ENCODE peak calls at places on chromosomes 4 and X, in four cellular contexts. L is choroid plexus epithelial cell, V is GM20000, U is Peyer's patch. X is an unnamed sample.

GRCh38 chrX:119636419-119636818 is 30.2 kb upstream of the NKRF start:
- DNase-seq in L (no peak), V (no peak), U (peak), X (no peak)

GRCh38 chr4:30716671-30717207 is 3.4 kb upstream of the PCDH7 start:
- DNase-seq in L (peak), V (no peak), U (no peak), X (no peak)

GRCh38 chr4:124641715-124642380 is 70.7 kb downstream of the ANKRD50 start:
- DNase-seq in L (peak), V (no peak), U (no peak), X (no peak)

GRCh38 chr4:121070696-121071639 is 1.4 kb downstream of the NDNF start:
- DNase-seq in L (peak), V (peak), U (peak), X (no peak)

GRCh38 chr4:55993994-55994657 is 45.4 kb downstream of the CEP135 start:
- DNase-seq in L (no peak), V (peak), U (no peak), X (no peak)

GRCh38 chr4:54586343-54586953 is 71.3 kb upstream of the KIT start:
- DNase-seq in L (peak), V (no peak), U (peak), X (no peak)

GRCh38 chr4:72977936-72978485 is 91.5 kb downstream of the COX18 start:
- DNase-seq in L (no peak), V (no peak), U (no peak), X (no peak)

GRCh38 chr4:31984872-31985271 is 1264.7 kb downstream of the PCDH7 start:
- DNase-seq in L (peak), V (no peak), U (no peak), X (no peak)

GRCh38 chrX:23742693-23743622 is at the start of gene ACOT9:
- DNase-seq in L (peak), V (peak), U (peak), X (peak)

DNA sequence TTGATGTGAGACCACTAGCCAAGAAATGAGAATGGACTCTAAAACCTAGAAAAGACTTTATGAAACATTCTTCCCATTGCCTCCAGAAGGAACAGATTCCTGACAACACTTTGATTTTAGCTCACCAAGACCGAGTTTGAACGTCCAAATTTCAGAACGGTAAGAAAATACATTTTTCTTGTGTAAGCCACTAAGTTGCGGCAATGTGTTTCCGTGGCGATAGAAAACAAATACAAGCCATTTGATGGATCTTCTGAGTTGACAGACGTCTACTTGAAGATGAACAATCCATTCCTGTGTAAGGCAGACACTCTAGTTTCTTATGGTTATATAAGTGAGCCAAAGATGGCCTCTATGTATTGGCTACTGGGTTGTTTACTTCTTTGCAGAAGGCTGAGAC is 52.5 kb downstream of the HS3ST1 start:
- DNase-seq in L (no peak), V (no peak), U (no peak), X (no peak)
- TF ChIP-seq CTCF in L (no peak), V (no peak), U (no peak), X (no peak)

GRCh38 chrX:154305481-154306205 is 10.0 kb downstream of the TKTL1 start:
- DNase-seq in L (no peak), V (no peak), U (no peak), X (no peak)

GRCh38 chrX:154309041-154309775 is 13.6 kb downstream of the TKTL1 start:
- DNase-seq in L (no peak), V (no peak), U (no peak), X (no peak)

GRCh38 chrX:154308108-154308946 is 12.7 kb downstream of the TKTL1 start:
- DNase-seq in L (peak), V (peak), U (peak), X (peak)

GRCh38 chrX:154304901-154305300 is 9.3 kb downstream of the TKTL1 start:
- DNase-seq in L (no peak), V (no peak), U (no peak), X (no peak)

GRCh38 chrX:154307207-154307606 is 11.6 kb downstream of the TKTL1 start:
- DNase-seq in L (no peak), V (no peak), U (no peak), X (no peak)
- TF ChIP-seq CTCF in L (no peak), V (no peak), U (no peak), X (no peak)

DNA sequence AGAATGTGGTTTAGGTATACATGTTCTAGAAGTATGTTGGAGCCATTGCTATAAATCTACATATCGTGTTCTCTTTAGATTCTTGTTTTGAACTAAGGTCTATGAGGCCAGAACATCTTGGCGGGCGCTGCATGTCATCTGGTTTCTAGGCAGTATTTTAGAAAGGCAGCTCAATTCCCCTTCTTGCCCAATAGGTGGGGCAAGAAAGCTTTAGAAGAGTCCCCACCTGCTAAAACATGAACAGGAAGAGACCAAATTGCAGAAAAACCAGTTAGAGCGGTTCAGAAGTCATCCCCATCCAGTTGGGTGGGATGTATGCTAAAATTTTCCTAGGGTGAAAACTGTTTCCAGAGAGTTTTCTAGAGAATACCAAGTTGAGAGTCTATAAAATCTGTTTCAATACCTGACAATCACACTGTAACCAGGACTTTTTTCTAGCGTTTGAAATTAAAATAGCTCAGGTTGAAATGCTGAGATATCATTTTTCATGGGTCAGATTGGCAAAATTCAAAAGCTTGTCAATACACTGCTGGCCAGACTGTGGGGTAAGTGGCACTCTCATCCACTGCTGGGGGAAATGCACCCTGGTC is 17.5 kb upstream of the SH3KBP1 start:
- DNase-seq in L (peak), V (peak), U (peak), X (no peak)
- TF ChIP-seq CTCF in L (peak), V (peak), U (peak), X (peak)

GRCh38 chrX:55135171-55135570 is 46.4 kb downstream of the PAGE2 start:
- DNase-seq in L (peak), V (no peak), U (peak), X (peak)
- TF ChIP-seq CTCF in L (peak), V (no peak), U (peak), X (peak)

DNA sequence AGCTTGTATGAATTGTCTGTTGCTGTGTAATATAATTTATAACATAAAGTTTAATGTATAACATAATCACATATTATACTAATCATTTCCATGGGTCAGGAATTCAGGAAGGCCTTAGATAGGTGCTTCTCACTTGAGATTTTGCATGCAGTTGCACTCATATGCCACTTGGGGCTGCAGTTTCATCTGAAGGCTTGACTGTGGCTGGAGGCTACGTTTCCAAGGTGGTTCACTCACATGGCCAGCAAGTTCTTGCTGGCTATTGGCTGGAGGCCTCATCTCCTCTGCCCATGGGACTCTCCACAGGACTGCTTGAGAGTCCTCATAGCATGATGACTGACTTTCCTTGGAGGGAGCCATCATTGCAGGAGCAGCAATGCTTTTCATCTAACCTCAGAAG is 53.4 kb upstream of the STX18 start:
- DNase-seq in L (no peak), V (no peak), U (no peak), X (no peak)
- TF ChIP-seq CTCF in L (peak), V (no peak), U (no peak), X (no peak)

DNA sequence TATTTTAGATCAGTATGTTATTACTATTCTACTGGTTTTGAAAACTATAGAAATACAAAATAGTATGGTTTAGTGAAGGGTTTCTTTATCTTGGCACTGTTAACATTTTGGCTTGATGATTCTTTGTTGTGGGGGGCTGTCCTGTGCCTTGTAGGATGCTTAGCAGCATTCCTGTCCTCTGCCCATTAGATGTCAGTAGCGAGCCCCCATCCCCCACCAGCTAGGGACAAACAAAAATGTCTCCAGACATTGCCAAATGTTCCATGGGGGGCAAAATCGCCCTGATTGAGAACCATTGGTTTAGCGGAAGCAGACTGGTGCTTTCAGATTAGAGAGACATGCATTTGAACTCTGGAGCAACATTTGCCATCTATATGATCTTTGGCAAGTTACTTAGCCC is 23.3 kb downstream of the SPARCL1 start:
- DNase-seq in L (no peak), V (no peak), U (no peak), X (no peak)
- TF ChIP-seq CTCF in L (peak), V (peak), U (no peak), X (no peak)

GRCh38 chr4:44210750-44211149 is 237.9 kb downstream of the KCTD8 start:
- DNase-seq in L (no peak), V (no peak), U (no peak), X (no peak)
- TF ChIP-seq CTCF in L (no peak), V (no peak), U (no peak), X (no peak)

DNA sequence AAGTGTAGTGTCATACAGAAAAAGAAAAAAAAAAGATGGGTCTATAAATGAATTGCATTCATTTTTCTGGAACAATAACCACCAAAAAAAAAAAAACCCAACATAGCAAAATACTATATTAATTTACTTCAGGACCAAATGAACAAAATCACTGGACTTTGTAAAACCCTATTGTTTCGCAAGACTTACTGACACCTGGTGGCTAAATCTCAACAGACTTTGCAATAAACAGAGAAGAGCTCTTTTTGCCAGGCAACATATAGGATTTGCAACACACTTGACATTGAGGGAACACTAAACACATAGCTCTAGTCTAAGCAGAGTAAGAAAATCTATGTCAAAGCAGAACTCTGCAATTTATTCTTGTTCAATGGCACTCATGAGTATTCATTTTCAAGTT is 990.2 kb downstream of the STPG2 start:
- DNase-seq in L (peak), V (no peak), U (no peak), X (no peak)
- TF ChIP-seq CTCF in L (peak), V (no peak), U (no peak), X (no peak)